ENCODE peak calls at places on chromosomes 6 and 20, in eight cellular contexts. N is effector CD4-positive, alpha-beta T cell; I is left kidney; M is activated CD4-positive, alpha-beta T cell treated with anti-CD3 and anti-CD28 coated beads, Interleukin-2, amount 50 U/mL, for 1 hour; G is GM10248; P is AML-193; X is D341Med; B is fibroblast of lung. H is an unnamed sample.

GRCh38 chr20:17533396-17533795 is 2.2 kb upstream of the BFSP1 start:
- DNase-seq in N (no peak), I (peak; percentile 55), M (no peak), G (no peak), P (peak; percentile 5), X (no peak), B (peak; percentile 60), H (no peak)

GRCh38 chr20:50588034-50588736 is 78.0 kb downstream of the PTPN1 start:
- DNase-seq in N (peak; percentile 73), I (peak; percentile 54), M (peak; percentile 77), G (peak; percentile 83), P (peak; percentile 30), X (peak; percentile 90), B (peak; percentile 39), H (peak; percentile 82)

GRCh38 chr20:31476648-31477220 is 1.6 kb downstream of the REM1 start:
- DNase-seq in N (no peak), I (no peak), M (no peak), G (no peak), P (no peak), X (no peak), B (no peak), H (no peak)

GRCh38 chr6:37998366-37998765 is 178.8 kb downstream of the ZFAND3 start:
- DNase-seq in N (no peak), I (no peak), M (no peak), G (no peak), P (no peak), X (no peak), B (no peak), H (no peak)

GRCh38 chr6:80523531-80523970 is 417.1 kb downstream of the BCKDHB start:
- DNase-seq in N (no peak), I (peak; percentile 60), M (no peak), G (no peak), P (no peak), X (no peak), B (peak; percentile 40), H (no peak)

GRCh38 chr20:37295595-37295994 is 6.1 kb downstream of the MANBAL start:
- DNase-seq in N (no peak), I (no peak), M (no peak), G (no peak), P (no peak), X (no peak), B (peak; percentile 49), H (no peak)

GRCh38 chr6:155066371-155066770 is 71.3 kb downstream of the TIAM2 start:
- DNase-seq in N (no peak), I (no peak), M (no peak), G (no peak), P (no peak), X (no peak), B (peak; percentile 50), H (no peak)

GRCh38 chr20:6142348-6142993 is 19.6 kb upstream of the FERMT1 start:
- DNase-seq in N (peak; percentile 29), I (peak; percentile 72), M (peak; percentile 14), G (peak; percentile 67), P (peak; percentile 37), X (peak; percentile 67), B (peak; percentile 32), H (no peak)

GRCh38 chr6:70874181-70874913 is 82.5 kb downstream of the B3GAT2 start:
- DNase-seq in N (no peak), I (no peak), M (no peak), G (no peak), P (no peak), X (no peak), B (no peak), H (no peak)

GRCh38 chr6:35388772-35389352 is 46.5 kb downstream of the PPARD start:
- DNase-seq in N (no peak), I (no peak), M (no peak), G (no peak), P (no peak), X (no peak), B (no peak), H (no peak)

GRCh38 chr6:85118233-85118632 is 331.6 kb upstream of the NT5E start:
- DNase-seq in N (no peak), I (no peak), M (no peak), G (no peak), P (no peak), X (no peak), B (no peak), H (no peak)

GRCh38 chr20:17904027-17904426 is 64.6 kb downstream of the SNX5 start:
- DNase-seq in N (no peak), I (no peak), M (no peak), G (peak; percentile 52), P (no peak), X (no peak), B (no peak), H (no peak)

GRCh38 chr6:111692327-111693164 is 86.9 kb upstream of the TRAF3IP2 start:
- DNase-seq in N (no peak), I (peak; percentile 59), M (no peak), G (no peak), P (no peak), X (no peak), B (peak; percentile 56), H (no peak)

GRCh38 chr6:26537846-26538571 is at the start of gene HMGN4:
- DNase-seq in N (peak; percentile 76), I (peak; percentile 95), M (peak; percentile 73), G (peak; percentile 82), P (peak; percentile 94), X (peak; percentile 87), B (peak; percentile 87), H (peak; percentile 90)

H was measured in ascending aorta.